ENCODE peak calls at places on chromosomes 4 and X, in four cellular contexts. One of them, this sample, is unnamed.
A peak's percentile ranks its signal among the peaks of the same experiment; 100 is the strongest.

GRCh38 chrX:24561121-24561520 is 86.0 kb downstream of the PCYT1B start:
- DNase-seq in fibroblast of lung: no peak
- DNase-seq in Peyer's patch: no peak
- DNase-seq in endodermal cell: no peak
- DNase-seq in this sample: peak; percentile 19

GRCh38 chrX:17679820-17680219 is 57.5 kb upstream of the SCML1 start:
- DNase-seq in Peyer's patch: no peak
- DNase-seq in endodermal cell: no peak
- DNase-seq in fibroblast of lung: no peak
- DNase-seq in this sample: no peak

GRCh38 chr4:8225704-8226443 is 26.8 kb downstream of the SH3TC1 start:
- DNase-seq in endodermal cell: peak; percentile 84
- DNase-seq in fibroblast of lung: no peak
- DNase-seq in Peyer's patch: no peak
- DNase-seq in this sample: peak; percentile 88

GRCh38 chr4:177809786-177810185 is 367.5 kb upstream of the AGA start:
- DNase-seq in Peyer's patch: no peak
- DNase-seq in fibroblast of lung: no peak
- DNase-seq in endodermal cell: no peak
- DNase-seq in this sample: no peak

GRCh38 chr4:96916731-96917130 is 1076.8 kb downstream of the PDHA2 start:
- DNase-seq in endodermal cell: peak; percentile 60
- DNase-seq in Peyer's patch: no peak
- DNase-seq in fibroblast of lung: no peak
- DNase-seq in this sample: peak; percentile 91

GRCh38 chrX:137600769-137601168 is 34.8 kb downstream of the ZIC3 start:
- DNase-seq in fibroblast of lung: no peak
- DNase-seq in Peyer's patch: no peak
- DNase-seq in endodermal cell: no peak
- DNase-seq in this sample: no peak

GRCh38 chr4:18813055-18813454 is 791.5 kb upstream of the LCORL start:
- DNase-seq in fibroblast of lung: no peak
- DNase-seq in endodermal cell: no peak
- DNase-seq in Peyer's patch: no peak
- DNase-seq in this sample: no peak

GRCh38 chrX:110563276-110563675 is 204.6 kb downstream of the RTL9 start:
- DNase-seq in endodermal cell: no peak
- DNase-seq in Peyer's patch: no peak
- DNase-seq in fibroblast of lung: no peak
- DNase-seq in this sample: peak; percentile 20

GRCh38 chrX:12770440-12770839 is 20.8 kb upstream of the PRPS2 start:
- DNase-seq in endodermal cell: no peak
- DNase-seq in Peyer's patch: no peak
- DNase-seq in fibroblast of lung: peak; percentile 39
- DNase-seq in this sample: no peak

GRCh38 chr4:122635205-122635604 is 14.3 kb upstream of the IL21 start:
- DNase-seq in Peyer's patch: no peak
- DNase-seq in endodermal cell: no peak
- DNase-seq in fibroblast of lung: no peak
- DNase-seq in this sample: no peak

GRCh38 chr4:7103599-7104365 is 35.9 kb upstream of the GRPEL1 start:
- DNase-seq in Peyer's patch: peak; percentile 91
- DNase-seq in fibroblast of lung: no peak
- DNase-seq in endodermal cell: peak; percentile 62
- DNase-seq in this sample: no peak

GRCh38 chr4:166459616-166460015 is 586.6 kb downstream of the TLL1 start:
- DNase-seq in endodermal cell: no peak
- DNase-seq in Peyer's patch: no peak
- DNase-seq in fibroblast of lung: no peak
- DNase-seq in this sample: no peak

GRCh38 chrX:1165535-1166196 is 46.8 kb downstream of the CRLF2 start:
- DNase-seq in endodermal cell: peak; percentile 59
- DNase-seq in Peyer's patch: no peak
- DNase-seq in fibroblast of lung: no peak
- DNase-seq in this sample: peak; percentile 68

GRCh38 chrX:1167466-1167865 is 45.0 kb downstream of the CRLF2 start:
- DNase-seq in Peyer's patch: no peak
- DNase-seq in endodermal cell: peak; percentile 39
- DNase-seq in fibroblast of lung: no peak
- DNase-seq in this sample: peak; percentile 24

GRCh38 chrX:1169198-1169597 is 43.3 kb downstream of the CRLF2 start:
- DNase-seq in fibroblast of lung: no peak
- DNase-seq in endodermal cell: no peak
- DNase-seq in Peyer's patch: no peak
- DNase-seq in this sample: no peak

GRCh38 chrX:1170243-1170642 is 42.2 kb downstream of the CRLF2 start:
- DNase-seq in Peyer's patch: no peak
- DNase-seq in endodermal cell: peak; percentile 47
- DNase-seq in fibroblast of lung: no peak
- DNase-seq in this sample: no peak

DNA sequence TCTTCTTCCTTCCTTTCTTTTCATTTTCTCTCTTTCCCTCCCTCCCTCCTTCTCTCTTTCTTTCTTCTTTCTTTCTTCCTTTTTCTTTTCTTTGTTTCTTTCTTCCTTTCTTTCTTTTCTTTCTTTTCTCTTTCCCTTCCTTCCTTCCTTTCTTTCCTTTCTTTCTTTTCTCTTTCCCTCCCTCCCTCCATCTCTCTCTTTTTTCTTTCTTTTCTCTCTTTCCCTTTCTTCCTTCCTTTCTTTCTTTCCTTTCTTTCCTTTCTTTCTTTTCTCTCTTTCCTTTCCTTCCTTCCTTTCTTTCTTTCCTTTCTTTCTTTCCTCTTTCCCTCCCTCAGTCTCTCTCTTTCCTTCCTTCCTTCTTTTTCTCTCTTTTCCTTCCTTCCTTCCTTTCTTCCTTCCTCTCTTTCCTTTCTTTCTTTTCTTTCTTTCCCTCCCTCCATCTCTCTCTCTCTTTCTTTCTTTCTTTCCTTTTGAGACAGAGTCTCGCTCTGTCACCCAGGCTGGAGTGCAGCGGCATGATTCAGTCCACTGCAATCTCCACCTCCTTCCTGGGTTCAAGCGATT is 44.4 kb downstream of the CRLF2 start:
- DNase-seq in Peyer's patch: no peak
- DNase-seq in endodermal cell: peak; percentile 7
- DNase-seq in fibroblast of lung: no peak
- DNase-seq in this sample: no peak
- H3K4me1 ChIP-seq in Peyer's patch: no peaks in the 10 kb centered on the region
- H3K4me1 ChIP-seq in endodermal cell: no peaks in the 10 kb centered on the region
- H3K4me1 ChIP-seq in fibroblast of lung: no peaks in the 10 kb centered on the region
- H3K4me1 ChIP-seq in this sample: no peaks in the 10 kb centered on the region

GRCh38 chrX:118508221-118508620 is 12.6 kb downstream of the DOCK11 start:
- DNase-seq in fibroblast of lung: no peak
- DNase-seq in endodermal cell: no peak
- DNase-seq in Peyer's patch: no peak
- DNase-seq in this sample: no peak
- H3K4me3 ChIP-seq in fibroblast of lung: no peak overlapping the region
- H3K4me3 ChIP-seq in endodermal cell: no peak overlapping the region
- H3K4me3 ChIP-seq in Peyer's patch: no peak overlapping the region
- H3K4me3 ChIP-seq in this sample: no peak overlapping the region

GRCh38 chr4:89298788-89299152 is 8.8 kb downstream of the GPRIN3 start:
- DNase-seq in Peyer's patch: no peak
- DNase-seq in endodermal cell: no peak
- DNase-seq in fibroblast of lung: peak; percentile 43
- DNase-seq in this sample: peak; percentile 36

GRCh38 chr4:89296871-89297270 is 10.7 kb downstream of the GPRIN3 start:
- DNase-seq in Peyer's patch: no peak
- DNase-seq in endodermal cell: no peak
- DNase-seq in fibroblast of lung: no peak
- DNase-seq in this sample: no peak

GRCh38 chr4:89296399-89296798 is 11.2 kb downstream of the GPRIN3 start:
- DNase-seq in endodermal cell: no peak
- DNase-seq in fibroblast of lung: no peak
- DNase-seq in Peyer's patch: no peak
- DNase-seq in this sample: no peak

GRCh38 chr4:89299153-89299789 is 8.3 kb downstream of the GPRIN3 start:
- DNase-seq in endodermal cell: no peak
- DNase-seq in fibroblast of lung: no peak
- DNase-seq in Peyer's patch: no peak
- DNase-seq in this sample: no peak

GRCh38 chr4:89298160-89298559 is 9.4 kb downstream of the GPRIN3 start:
- DNase-seq in endodermal cell: no peak
- DNase-seq in fibroblast of lung: no peak
- DNase-seq in Peyer's patch: no peak
- DNase-seq in this sample: no peak
- H3K4me1 ChIP-seq in endodermal cell: no peaks in the 10 kb centered on the region
- H3K4me1 ChIP-seq in fibroblast of lung: no peaks in the 10 kb centered on the region
- H3K4me1 ChIP-seq in Peyer's patch: peaks cover 5% of the 10 kb centered on the region
- H3K4me1 ChIP-seq in this sample: no peaks in the 10 kb centered on the region

GRCh38 chrX:153609917-153610833 is 11.2 kb upstream of the CCNQ start:
- DNase-seq in fibroblast of lung: peak; percentile 68
- DNase-seq in Peyer's patch: peak; percentile 75
- DNase-seq in endodermal cell: peak; percentile 93
- DNase-seq in this sample: peak; percentile 81
- H3K4me3 ChIP-seq in fibroblast of lung: peak overlapping the region; percentile 37
- H3K4me3 ChIP-seq in Peyer's patch: peak overlapping the region; percentile 52
- H3K4me3 ChIP-seq in endodermal cell: no peak overlapping the region
- H3K4me3 ChIP-seq in this sample: peak overlapping the region; percentile 52

DNA sequence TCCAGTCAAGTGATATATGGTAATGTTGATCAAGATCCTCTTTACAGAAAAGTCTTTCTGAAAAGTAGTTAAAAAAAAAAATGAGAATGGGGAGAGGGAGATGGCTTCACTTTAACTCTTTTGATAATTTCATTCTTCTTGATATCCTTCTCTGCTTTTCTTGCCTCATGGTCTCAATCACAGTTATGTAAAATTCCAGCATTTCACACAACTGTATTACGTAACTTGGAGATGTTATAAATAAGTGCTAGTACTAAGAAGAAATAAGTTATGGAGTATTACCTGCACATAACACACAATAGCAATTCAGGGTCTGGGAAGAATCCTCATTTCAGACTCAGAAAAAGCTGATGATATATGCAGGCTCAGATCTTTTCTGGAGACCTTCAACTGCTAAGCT is 22.0 kb downstream of the RUFY3 start:
- DNase-seq in fibroblast of lung: no peak
- DNase-seq in Peyer's patch: no peak
- DNase-seq in endodermal cell: no peak
- DNase-seq in this sample: no peak
- H3K4me1 ChIP-seq in fibroblast of lung: peaks cover 2% of the 10 kb centered on the region
- H3K4me1 ChIP-seq in Peyer's patch: no peaks in the 10 kb centered on the region
- H3K4me1 ChIP-seq in endodermal cell: peaks cover 8% of the 10 kb centered on the region
- H3K4me1 ChIP-seq in this sample: no peaks in the 10 kb centered on the region

GRCh38 chr4:186724048-186724860 is 598 bp upstream of the FAT1 start:
- DNase-seq in endodermal cell: peak; percentile 88
- DNase-seq in Peyer's patch: peak; percentile 73
- DNase-seq in fibroblast of lung: peak; percentile 79
- DNase-seq in this sample: peak; percentile 59
- H3K4me3 ChIP-seq in endodermal cell: peak overlapping the region; percentile 97
- H3K4me3 ChIP-seq in Peyer's patch: peak overlapping the region; percentile 82
- H3K4me3 ChIP-seq in fibroblast of lung: peak overlapping the region; percentile 99
- H3K4me3 ChIP-seq in this sample: peak overlapping the region; percentile 78

GRCh38 chrX:47193475-47194241 is at the start of gene UBA1:
- DNase-seq in Peyer's patch: peak; percentile 87
- DNase-seq in endodermal cell: peak; percentile 99
- DNase-seq in fibroblast of lung: peak; percentile 94
- DNase-seq in this sample: peak; percentile 92
- H3K4me1 ChIP-seq in Peyer's patch: peaks cover 3% of the 10 kb centered on the region
- H3K4me1 ChIP-seq in endodermal cell: peaks cover under 1% of the 10 kb centered on the region
- H3K4me1 ChIP-seq in fibroblast of lung: peaks cover 18% of the 10 kb centered on the region
- H3K4me1 ChIP-seq in this sample: no peaks in the 10 kb centered on the region

DNA sequence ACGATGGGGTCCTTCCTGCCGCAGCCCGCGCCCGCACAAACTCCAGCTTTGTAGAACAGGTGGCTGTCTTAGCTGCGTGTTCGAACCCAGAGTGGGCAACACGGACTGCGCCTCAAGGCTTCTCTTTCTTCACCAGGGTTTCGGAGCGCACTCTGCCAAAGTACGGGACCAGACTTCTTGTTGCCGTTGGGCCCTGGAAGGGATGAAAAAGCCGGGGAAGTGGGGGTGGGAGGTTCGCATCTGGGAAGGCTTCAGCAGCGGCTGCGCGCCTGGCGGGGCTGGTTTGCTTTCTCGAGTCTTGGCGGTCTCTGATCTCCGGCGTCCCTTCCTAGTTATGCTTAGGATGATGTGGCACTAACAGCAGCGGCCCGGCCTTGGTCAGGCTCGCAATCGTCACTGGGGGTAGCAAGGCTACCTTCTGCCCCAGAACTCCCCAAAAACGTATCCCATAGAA is 673 bp downstream of the PARM1 start:
- DNase-seq in endodermal cell: no peak
- DNase-seq in fibroblast of lung: peak; percentile 6
- DNase-seq in Peyer's patch: peak; percentile 53
- DNase-seq in this sample: peak; percentile 36
- H3K4me3 ChIP-seq in endodermal cell: peak overlapping the region; percentile 72
- H3K4me3 ChIP-seq in fibroblast of lung: peak overlapping the region; percentile 57
- H3K4me3 ChIP-seq in Peyer's patch: peak overlapping the region; percentile 84
- H3K4me3 ChIP-seq in this sample: peak overlapping the region; percentile 75

This sample was measured in SJCRH30.